ENCODE peak calls at places on chromosome 12, in seven cellular contexts. Q is GM10248, G is germinal center, V is NCI-H345, P is kidney tubule cell, E is amniotic stem cell, N is occipital lobe. A is an unnamed sample.
A peak's percentile ranks its signal among the peaks of the same experiment; 100 is the strongest.

GRCh38 chr12:71509705-71510104 is 70.1 kb downstream of the LGR5 start:
- DNase-seq in V (no peak), G (no peak), Q (no peak), N (no peak), P (no peak), E (no peak), A (no peak)

GRCh38 chr12:41254004-41254403 is 65.9 kb downstream of the PDZRN4 start:
- DNase-seq in G (no peak), P (no peak), V (no peak), E (no peak), Q (no peak), N (no peak), A (no peak)

GRCh38 chr12:63968685-63969084 is 124.2 kb downstream of the SRGAP1 start:
- DNase-seq in G (no peak), E (no peak), P (no peak), V (no peak), N (peak; percentile 55), Q (no peak), A (no peak)

GRCh38 chr12:105275997-105276760 is 40.2 kb upstream of the APPL2 start:
- DNase-seq in V (no peak), Q (no peak), P (peak; percentile 43), G (no peak), N (no peak), E (no peak), A (no peak)

GRCh38 chr12:69052613-69053408 is 119.8 kb upstream of the CPM start:
- DNase-seq in G (no peak), N (no peak), E (peak; percentile 52), V (no peak), P (peak; percentile 97), Q (no peak), A (peak; percentile 65)

GRCh38 chr12:78651755-78652154 is 212.8 kb upstream of the SYT1 start:
- DNase-seq in P (no peak), Q (no peak), E (no peak), V (no peak), G (no peak), N (no peak), A (peak; percentile 74)

GRCh38 chr12:26769611-26770010 is 63.4 kb downstream of the ITPR2 start:
- DNase-seq in P (no peak), G (no peak), V (no peak), E (no peak), N (no peak), Q (no peak), A (no peak)

GRCh38 chr12:18224745-18225144 is 36.6 kb upstream of the PIK3C2G start:
- DNase-seq in N (no peak), P (peak; percentile 53), G (no peak), E (peak; percentile 16), Q (no peak), V (peak; percentile 59), A (peak; percentile 3)